ENCODE peak calls at places on chromosome 17, in eight cellular contexts. L is prostate gland, U is breast epithelium, B is GM12878, R is sigmoid colon, J is GM12892, X is GM23338, I is HCT116. W is an unnamed sample.

GRCh38 chr17:17792551-17793377 is 44.0 kb downstream of the SREBF1 start:
- DNase-seq in R (no peak), I (no peak), U (no peak), L (no peak), J (no peak), B (no peak), X (peak; percentile 69), W (no peak)

GRCh38 chr17:65297384-65297783 is 160.2 kb downstream of the RGS9 start:
- DNase-seq in X (no peak), U (no peak), B (no peak), R (no peak), L (no peak), J (no peak), I (no peak), W (no peak)

GRCh38 chr17:79975498-79976134 is 60.1 kb downstream of the TBC1D16 start:
- DNase-seq in R (peak; percentile 46), X (no peak), I (no peak), L (no peak), J (no peak), B (no peak), U (no peak), W (no peak)

GRCh38 chr17:70987867-70988340 is 818.6 kb downstream of the KCNJ2 start:
- DNase-seq in X (peak; percentile 60), B (peak; percentile 4), U (no peak), J (no peak), I (no peak), L (no peak), R (no peak), W (no peak)

GRCh38 chr17:42362245-42362961 is 25.8 kb downstream of the STAT3 start:
- DNase-seq in U (no peak), B (no peak), I (no peak), L (no peak), R (no peak), X (no peak), J (no peak), W (no peak)

GRCh38 chr17:61476476-61477203 is 24.4 kb downstream of the TBX4 start:
- DNase-seq in B (no peak), U (no peak), I (no peak), R (peak; percentile 52), J (no peak), L (no peak), X (no peak), W (no peak)

GRCh38 chr17:42843358-42843934 is 934 bp upstream of the AOC2 start:
- DNase-seq in R (no peak), J (no peak), L (peak; percentile 33), U (no peak), B (no peak), I (peak; percentile 51), X (peak; percentile 80), W (no peak)

GRCh38 chr17:66476014-66476413 is 173.6 kb downstream of the PRKCA start:
- DNase-seq in R (no peak), I (no peak), X (no peak), B (no peak), L (no peak), U (no peak), J (no peak), W (no peak)

GRCh38 chr17:39632153-39632941 is 4.6 kb upstream of the STARD3 start:
- DNase-seq in U (no peak), I (peak; percentile 80), R (peak; percentile 72), B (no peak), L (peak; percentile 88), X (no peak), J (no peak), W (no peak)

GRCh38 chr17:47703191-47703591 is 9.2 kb downstream of the TBKBP1 start:
- DNase-seq in U (no peak), X (no peak), R (peak; percentile 55), B (no peak), J (no peak), I (no peak), L (no peak), W (no peak)
- TF ChIP-seq POLR2AphosphoS5 in U (no peak), X (no peak), R (no peak), B (no peak), J (no peak), I (no peak), L (no peak), W (peak; percentile 10)

DNA sequence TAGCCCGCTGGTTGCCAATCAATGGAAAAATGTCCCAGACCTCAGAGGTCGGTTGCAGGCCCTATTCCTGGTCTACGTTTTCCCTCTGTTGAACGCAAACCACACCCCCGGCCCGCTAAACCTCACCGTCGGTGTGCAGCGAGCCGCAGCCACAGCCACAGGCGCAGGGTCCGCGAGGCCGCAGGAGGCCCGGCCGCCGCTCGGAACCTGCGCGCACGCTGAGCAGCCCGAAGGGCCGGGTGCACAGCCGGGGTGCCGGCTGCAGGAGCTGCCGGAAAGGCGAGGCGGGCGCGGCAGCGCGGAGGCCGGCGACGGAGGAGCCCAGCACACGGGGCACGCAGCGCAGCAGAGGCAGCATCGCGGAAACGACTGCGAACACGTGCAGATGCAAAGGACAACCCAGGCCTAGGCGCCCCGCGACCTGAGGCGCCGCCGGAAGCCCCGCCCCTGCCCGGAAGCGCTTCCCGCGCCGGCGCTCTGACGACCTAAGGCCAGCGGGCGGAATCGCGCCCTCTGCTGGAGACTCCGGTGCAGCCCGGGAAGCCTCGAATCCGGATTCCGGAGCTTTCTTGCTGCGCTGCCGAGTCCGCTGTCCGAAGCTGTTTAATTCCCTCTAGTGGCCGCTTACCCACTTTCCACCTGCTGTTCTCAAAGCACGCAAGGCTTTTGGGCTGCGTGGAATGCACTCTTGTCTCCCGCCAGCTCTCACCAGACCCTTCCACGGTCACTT is at the start of gene C1QBP:
- DNase-seq in X (peak; percentile 96), U (peak; percentile 93), B (peak; percentile 71), R (peak; percentile 94), L (peak; percentile 87), J (peak; percentile 90), I (peak; percentile 91), W (no peak)
- TF ChIP-seq POLR2AphosphoS5 in X (peak; percentile 79), U (peak; percentile 42), B (peak; percentile 92), R (peak; percentile 23), L (peak; percentile 92), J (peak; percentile 91), I (peak; percentile 92), W (peak; percentile 80)

GRCh38 chr17:58822148-58823050 is 66.7 kb downstream of the PPM1E start:
- DNase-seq in B (no peak), R (no peak), X (no peak), I (no peak), L (no peak), U (no peak), J (no peak), W (no peak)
- TF ChIP-seq POLR2AphosphoS5 in B (no peak), R (no peak), X (no peak), I (no peak), L (no peak), U (no peak), J (no peak), W (no peak)

GRCh38 chr17:81246679-81247338 is 7.7 kb downstream of the NDUFAF8 start:
- DNase-seq in R (no peak), J (no peak), X (no peak), I (no peak), L (no peak), B (no peak), U (no peak), W (no peak)

GRCh38 chr17:81246343-81246670 is 7.2 kb downstream of the NDUFAF8 start:
- DNase-seq in I (no peak), B (no peak), R (no peak), J (no peak), X (no peak), L (no peak), U (no peak), W (no peak)

GRCh38 chr17:81245665-81246342 is 6.7 kb downstream of the NDUFAF8 start:
- DNase-seq in X (no peak), J (no peak), L (no peak), U (no peak), R (no peak), B (no peak), I (no peak), W (no peak)

GRCh38 chr17:81244358-81245023 is 5.4 kb downstream of the NDUFAF8 start:
- DNase-seq in B (no peak), L (no peak), I (no peak), J (no peak), U (no peak), X (no peak), R (no peak), W (no peak)

DNA sequence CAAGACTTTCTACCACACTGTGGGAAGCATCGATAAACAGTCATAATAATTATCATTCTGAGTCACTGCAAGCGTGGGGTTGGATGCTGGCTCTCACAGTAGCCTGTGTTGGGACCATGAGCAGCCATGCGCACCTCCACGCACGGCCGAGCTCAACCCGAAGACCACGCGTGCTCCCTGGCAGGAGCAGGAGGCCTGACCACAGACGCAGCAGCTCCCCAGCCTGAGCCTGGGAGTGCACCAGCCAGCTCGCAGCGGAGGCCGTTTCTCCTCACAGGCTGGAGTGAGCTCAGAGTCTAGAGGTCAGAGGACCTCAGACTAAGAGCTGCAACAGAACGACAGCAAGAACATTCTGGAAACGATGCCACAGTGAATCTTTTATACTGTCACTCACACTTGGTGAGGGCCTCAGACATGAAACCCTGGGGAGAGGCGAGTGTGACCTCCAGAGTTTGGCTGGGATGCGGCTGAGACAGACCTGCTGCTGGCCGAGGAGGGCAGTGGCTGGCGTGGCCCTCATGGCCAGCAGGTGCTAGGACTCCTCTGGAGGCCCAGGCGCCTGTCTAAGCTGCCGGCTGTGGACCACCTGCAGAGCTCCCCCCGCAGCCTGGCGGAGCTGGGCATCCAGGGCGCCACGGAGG is 6.0 kb downstream of the NDUFAF8 start:
- DNase-seq in X (no peak), I (no peak), B (peak; percentile 45), R (no peak), L (no peak), J (peak; percentile 65), U (no peak), W (no peak)
- TF ChIP-seq POLR2AphosphoS5 in X (no peak), I (no peak), B (no peak), R (no peak), L (no peak), J (peak; percentile 36), U (no peak), W (no peak)

GRCh38 chr17:74219576-74220133 is 6.3 kb downstream of the TTYH2 start:
- DNase-seq in J (no peak), I (no peak), R (no peak), L (no peak), X (no peak), U (no peak), B (no peak), W (no peak)

GRCh38 chr17:74224959-74225725 is 11.8 kb downstream of the TTYH2 start:
- DNase-seq in J (no peak), U (no peak), I (no peak), L (no peak), X (no peak), B (no peak), R (no peak), W (no peak)

GRCh38 chr17:74220966-74221814 is 7.8 kb downstream of the TTYH2 start:
- DNase-seq in L (no peak), U (no peak), J (no peak), B (no peak), I (no peak), X (no peak), R (no peak), W (no peak)

GRCh38 chr17:74223901-74224300 is 10.5 kb downstream of the TTYH2 start:
- DNase-seq in L (no peak), I (no peak), U (no peak), B (no peak), R (no peak), J (no peak), X (no peak), W (no peak)

GRCh38 chr17:74222399-74222798 is 9.0 kb downstream of the TTYH2 start:
- DNase-seq in J (no peak), X (no peak), U (no peak), R (no peak), I (no peak), L (no peak), B (no peak), W (no peak)
- TF ChIP-seq POLR2AphosphoS5 in J (no peak), X (no peak), U (no peak), R (no peak), I (no peak), L (no peak), B (no peak), W (no peak)